ENCODE peak calls at places on chromosomes 6 and 20, in six cellular contexts. G, V, X, A, M and K are unnamed samples.

GRCh38 chr6:170223718-170224693 is 66.9 kb downstream of the DLL1 start:
- DNase-seq in G (no peak), V (no peak), X (no peak), A (no peak), M (no peak), K (no peak)

GRCh38 chr6:43276180-43277082 is 21.6 kb upstream of the SLC22A7 start:
- DNase-seq in G (peak), V (peak), X (peak), A (no peak), M (no peak), K (no peak)

GRCh38 chr6:162670345-162670744 is 57.2 kb downstream of the PRKN start:
- DNase-seq in G (no peak), V (peak), X (no peak), A (no peak), M (no peak), K (no peak)

GRCh38 chr6:13431861-13432465 is 55.4 kb downstream of the GFOD1 start:
- DNase-seq in G (no peak), V (no peak), X (no peak), A (no peak), M (no peak), K (no peak)

GRCh38 chr20:24503352-24503931 is 34.0 kb downstream of the SYNDIG1 start:
- DNase-seq in G (no peak), V (no peak), X (peak), A (no peak), M (no peak), K (no peak)

GRCh38 chr6:138907167-138907566 is 80.9 kb downstream of the REPS1 start:
- DNase-seq in G (no peak), V (no peak), X (no peak), A (no peak), M (no peak), K (no peak)

GRCh38 chr20:43955244-43956191 is 40.9 kb downstream of the TOX2 start:
- DNase-seq in G (peak), V (no peak), X (peak), A (peak), M (no peak), K (no peak)

GRCh38 chr20:57905448-57905847 is 195.6 kb upstream of the PMEPA1 start:
- DNase-seq in G (no peak), V (no peak), X (no peak), A (no peak), M (no peak), K (no peak)

GRCh38 chr6:160400426-160400825 is 52.2 kb downstream of the SLC22A3 start:
- DNase-seq in G (no peak), V (no peak), X (peak), A (no peak), M (no peak), K (no peak)

GRCh38 chr20:10502098-10502526 is 67.0 kb downstream of the SLX4IP start:
- DNase-seq in G (peak), V (no peak), X (no peak), A (no peak), M (no peak), K (no peak)

GRCh38 chr6:3481640-3482039 is 24.8 kb upstream of the SLC22A23 start:
- DNase-seq in G (no peak), V (no peak), X (no peak), A (no peak), M (no peak), K (no peak)

GRCh38 chr20:2563116-2563515 is 26.7 kb downstream of the TMC2 start:
- DNase-seq in G (no peak), V (no peak), X (no peak), A (no peak), M (no peak), K (no peak)

GRCh38 chr20:63785646-63786255 is 45.3 kb downstream of the ZBTB46 start:
- DNase-seq in G (no peak), V (peak), X (no peak), A (no peak), M (no peak), K (no peak)

GRCh38 chr20:33551778-33552177 is 61.9 kb downstream of the CBFA2T2 start:
- DNase-seq in G (no peak), V (no peak), X (peak), A (no peak), M (no peak), K (no peak)

GRCh38 chr6:44116643-44117382 is 10.4 kb downstream of the MRPL14 start:
- DNase-seq in G (no peak), V (no peak), X (peak), A (no peak), M (no peak), K (no peak)

GRCh38 chr20:44730441-44730840 is 15.2 kb upstream of the KCNK15 start:
- DNase-seq in G (no peak), V (no peak), X (peak), A (no peak), M (no peak), K (no peak)

GRCh38 chr6:135722679-135723078 is 128.8 kb upstream of the PDE7B start:
- DNase-seq in G (no peak), V (no peak), X (peak), A (no peak), M (no peak), K (no peak)

GRCh38 chr6:41072836-41073202 is at the start of gene NFYA:
- DNase-seq in G (no peak), V (peak), X (peak), A (no peak), M (no peak), K (peak)

GRCh38 chr6:39517763-39518162 is 195.3 kb upstream of the KCNK16 start:
- DNase-seq in G (no peak), V (no peak), X (peak), A (no peak), M (no peak), K (no peak)

GRCh38 chr6:8432614-8433013 is 2.7 kb downstream of the SLC35B3 start:
- DNase-seq in G (no peak), V (no peak), X (no peak), A (no peak), M (no peak), K (no peak)

GRCh38 chr6:63676412-63677114 is 41.0 kb downstream of the PHF3 start:
- DNase-seq in G (no peak), V (no peak), X (no peak), A (no peak), M (no peak), K (no peak)

GRCh38 chr20:49318430-49319203 is 40.8 kb upstream of the ZNFX1 start:
- DNase-seq in G (peak), V (peak), X (no peak), A (no peak), M (no peak), K (no peak)

GRCh38 chr6:148218542-148219258 is 123.9 kb upstream of the SASH1 start:
- DNase-seq in G (no peak), V (no peak), X (no peak), A (no peak), M (no peak), K (no peak)

GRCh38 chr20:39691151-39691862 is 729.2 kb downstream of the DHX35 start:
- DNase-seq in G (no peak), V (no peak), X (no peak), A (no peak), M (no peak), K (no peak)

GRCh38 chr6:17986656-17987575 is 519 bp downstream of the KIF13A start:
- DNase-seq in G (peak), V (peak), X (peak), A (peak), M (no peak), K (peak)

GRCh38 chr6:26213334-26214075 is 126.3 kb downstream of the HFE start:
- DNase-seq in G (no peak), V (no peak), X (no peak), A (no peak), M (no peak), K (no peak)
- H3K27ac ChIP-seq in G (no peak), V (no peak), X (no peak), A (no peak), M (no peak), K (no peak)

GRCh38 chr6:167827062-167827587 is 414 bp downstream of the AFDN start:
- DNase-seq in G (no peak), V (no peak), X (no peak), A (peak), M (no peak), K (no peak)

GRCh38 chr6:167826230-167827061 is at the start of gene AFDN:
- DNase-seq in G (no peak), V (peak), X (peak), A (peak), M (no peak), K (peak)

GRCh38 chr6:167827588-167828324 is 1.0 kb downstream of the AFDN start:
- DNase-seq in G (no peak), V (peak), X (peak), A (peak), M (no peak), K (no peak)

GRCh38 chr6:167829513-167829912 is 2.8 kb downstream of the AFDN start:
- DNase-seq in G (no peak), V (no peak), X (no peak), A (no peak), M (no peak), K (no peak)

DNA sequence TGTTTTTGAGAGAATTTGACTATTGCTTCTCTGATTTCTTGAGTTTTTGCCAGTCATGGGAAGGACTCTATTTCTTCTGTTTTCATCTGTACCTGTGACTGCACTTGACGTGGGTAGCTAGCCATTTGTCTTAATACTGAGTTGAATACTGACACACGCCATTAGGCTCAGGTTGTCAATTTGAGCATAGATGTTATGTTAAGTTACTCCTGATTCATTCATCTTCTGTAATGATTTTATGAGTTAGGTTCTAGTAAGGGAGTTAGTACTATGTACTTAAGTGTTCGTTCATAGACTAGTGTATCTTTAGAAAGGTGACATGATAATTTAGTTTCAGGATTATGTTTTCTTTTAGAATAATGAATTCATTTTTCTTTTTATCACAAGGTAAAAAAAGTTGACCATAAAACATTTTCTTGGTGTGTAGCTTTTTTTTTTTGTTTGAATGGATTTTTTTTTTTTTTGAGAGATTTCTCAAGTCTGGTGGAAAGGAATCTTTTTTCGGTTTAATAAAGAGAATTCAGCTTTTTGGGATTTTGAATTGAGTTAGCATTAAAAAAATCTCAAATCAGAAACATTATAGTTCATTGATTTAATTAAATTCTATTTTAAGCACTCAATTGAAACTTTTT is 1.7 kb downstream of the AFDN start:
- DNase-seq in G (no peak), V (no peak), X (no peak), A (no peak), M (no peak), K (no peak)
- H3K4me3 ChIP-seq in G (no peak), V (peak), X (peak), A (peak), M (peak), K (peak)

GRCh38 chr6:149446791-149447376 is 37.9 kb downstream of the ZC3H12D start:
- DNase-seq in G (no peak), V (no peak), X (no peak), A (no peak), M (no peak), K (no peak)
- TF ChIP-seq CTCF in G (no peak), V (peak), X (no peak), A (no peak), M (peak), K (no peak)

GRCh38 chr6:156686429-156686939 is 90.7 kb upstream of the ARID1B start:
- DNase-seq in G (peak), V (peak), X (peak), A (no peak), M (no peak), K (no peak)

GRCh38 chr6:156685823-156686428 is 91.3 kb upstream of the ARID1B start:
- DNase-seq in G (no peak), V (no peak), X (no peak), A (no peak), M (no peak), K (no peak)

GRCh38 chr6:156686940-156687874 is 90.0 kb upstream of the ARID1B start:
- DNase-seq in G (peak), V (peak), X (peak), A (peak), M (no peak), K (peak)

GRCh38 chr6:156689656-156690055 is 87.5 kb upstream of the ARID1B start:
- DNase-seq in G (peak), V (no peak), X (no peak), A (no peak), M (no peak), K (no peak)

DNA sequence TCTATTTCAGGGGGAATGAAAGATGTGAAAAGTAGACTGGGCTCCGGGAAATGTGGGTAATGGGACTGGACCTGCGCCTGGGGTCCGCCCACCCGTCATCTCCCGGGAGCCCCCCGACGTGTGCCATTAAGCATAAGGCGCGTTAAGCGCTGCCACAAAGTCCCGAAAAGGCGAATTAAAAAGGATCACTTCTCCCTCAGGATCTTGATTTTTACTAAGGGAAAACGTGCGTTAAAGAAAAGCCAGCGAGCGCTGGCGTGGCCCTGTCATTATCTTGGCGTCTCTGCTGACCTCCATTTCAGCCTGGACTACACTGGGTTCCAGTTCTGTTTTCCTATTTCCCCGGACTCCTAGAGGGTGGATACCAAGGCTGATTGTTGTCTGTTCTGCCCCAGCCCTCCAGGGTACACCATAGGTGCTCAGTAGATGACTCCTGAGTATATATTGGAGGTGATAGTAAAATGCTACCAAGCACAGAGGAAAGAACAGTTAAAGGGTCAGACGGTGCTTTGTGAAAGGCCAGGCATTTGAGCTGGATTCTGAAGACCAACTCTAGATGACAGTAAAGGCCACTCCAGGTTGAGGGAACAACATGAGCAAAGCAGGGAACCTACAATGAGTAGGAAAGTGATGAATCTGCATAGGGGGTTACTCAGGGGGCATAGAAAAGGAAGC is 89.2 kb upstream of the ARID1B start:
- DNase-seq in G (no peak), V (peak), X (peak), A (no peak), M (no peak), K (no peak)
- H3K27ac ChIP-seq in G (peak), V (no peak), X (peak), A (peak), M (no peak), K (peak)

GRCh38 chr6:79544299-79544927 is 7.2 kb upstream of the LCA5 start:
- DNase-seq in G (no peak), V (no peak), X (peak), A (no peak), M (no peak), K (no peak)
- H3K4me3 ChIP-seq in G (no peak), V (peak), X (no peak), A (no peak), M (no peak), K (peak)

DNA sequence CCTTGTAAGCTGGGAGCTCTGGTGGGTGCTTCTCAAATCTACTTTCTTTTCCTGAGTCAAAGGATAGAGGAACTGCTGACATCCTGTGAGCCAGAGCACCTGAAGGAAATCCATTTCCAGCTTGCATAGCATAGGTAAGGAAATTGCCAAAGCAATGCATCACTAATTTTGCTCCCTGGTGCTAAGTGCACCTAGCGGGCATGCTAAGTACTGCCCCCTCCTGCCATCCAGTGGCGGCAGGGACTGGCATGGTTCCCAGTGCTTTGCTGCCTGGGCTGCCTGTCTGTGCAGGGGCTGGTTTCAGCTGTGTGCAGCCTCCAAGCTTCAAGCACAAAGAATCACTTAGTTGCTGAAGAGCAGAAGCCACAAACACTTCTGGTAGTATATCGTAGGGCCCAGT is 63.9 kb downstream of the FARS2 start:
- DNase-seq in G (no peak), V (no peak), X (no peak), A (no peak), M (no peak), K (no peak)
- TF ChIP-seq CTCF in G (no peak), V (no peak), X (no peak), A (no peak), M (peak), K (no peak)

GRCh38 chr6:107244742-107245470 is 129.6 kb upstream of the BEND3 start:
- DNase-seq in G (no peak), V (no peak), X (no peak), A (no peak), M (no peak), K (no peak)

GRCh38 chr6:107248147-107248546 is 132.8 kb upstream of the BEND3 start:
- DNase-seq in G (no peak), V (no peak), X (no peak), A (no peak), M (no peak), K (no peak)

GRCh38 chr6:107246249-107246971 is 131.1 kb upstream of the BEND3 start:
- DNase-seq in G (no peak), V (no peak), X (no peak), A (no peak), M (no peak), K (no peak)

GRCh38 chr6:107244082-107244741 is 128.9 kb upstream of the BEND3 start:
- DNase-seq in G (no peak), V (no peak), X (no peak), A (no peak), M (no peak), K (no peak)

GRCh38 chr6:107246972-107247615 is 131.8 kb upstream of the BEND3 start:
- DNase-seq in G (no peak), V (no peak), X (peak), A (no peak), M (no peak), K (no peak)
- H3K27ac ChIP-seq in G (no peak), V (no peak), X (no peak), A (no peak), M (no peak), K (peak)

GRCh38 chr6:33317668-33318425 is at the start of gene ZBTB22:
- DNase-seq in G (peak), V (peak), X (peak), A (peak), M (peak), K (peak)

GRCh38 chr6:33318426-33319073 is 1.0 kb upstream of the ZBTB22 start:
- DNase-seq in G (no peak), V (no peak), X (no peak), A (no peak), M (no peak), K (no peak)

GRCh38 chr6:33321227-33321626 is 3.7 kb upstream of the ZBTB22 start:
- DNase-seq in G (no peak), V (no peak), X (no peak), A (no peak), M (no peak), K (no peak)

GRCh38 chr6:33320315-33321181 is 3.0 kb upstream of the ZBTB22 start:
- DNase-seq in G (no peak), V (no peak), X (peak), A (peak), M (no peak), K (no peak)

GRCh38 chr6:33319939-33320314 is 2.4 kb upstream of the ZBTB22 start:
- DNase-seq in G (no peak), V (no peak), X (no peak), A (no peak), M (no peak), K (no peak)
- H3K4me3 ChIP-seq in G (no peak), V (no peak), X (peak), A (no peak), M (no peak), K (no peak)